ENCODE peak calls at places on chromosomes 12 and 14, in four cellular contexts. One of them, this sample, is unnamed.

GRCh38 chr12:72272731-72273498 is 745 bp downstream of the TRHDE start:
- DNase-seq in PC-3: peak; percentile 21
- DNase-seq in fibroblast of pulmonary artery: peak; percentile 4
- DNase-seq in fibroblast of lung: peak; percentile 70
- DNase-seq in this sample: no peak

GRCh38 chr12:42846782-42847181 is 257.2 kb upstream of the PRICKLE1 start:
- DNase-seq in PC-3: no peak
- DNase-seq in fibroblast of pulmonary artery: peak; percentile 18
- DNase-seq in fibroblast of lung: no peak
- DNase-seq in this sample: peak; percentile 18

GRCh38 chr12:111868676-111869588 is 26.9 kb downstream of the MAPKAPK5 start:
- DNase-seq in PC-3: no peak
- DNase-seq in fibroblast of pulmonary artery: no peak
- DNase-seq in fibroblast of lung: no peak
- DNase-seq in this sample: no peak

GRCh38 chr14:72665259-72665658 is 228.6 kb downstream of the DPF3 start:
- DNase-seq in PC-3: peak; percentile 99
- DNase-seq in fibroblast of pulmonary artery: peak; percentile 97
- DNase-seq in fibroblast of lung: peak; percentile 100
- DNase-seq in this sample: peak; percentile 96

GRCh38 chr14:91417983-91418386 is 365 bp upstream of the CCDC88C start:
- DNase-seq in PC-3: peak; percentile 63
- DNase-seq in fibroblast of pulmonary artery: no peak
- DNase-seq in fibroblast of lung: no peak
- DNase-seq in this sample: no peak

GRCh38 chr12:93784339-93785086 is 107.3 kb downstream of the CRADD start:
- DNase-seq in PC-3: peak; percentile 79
- DNase-seq in fibroblast of pulmonary artery: peak; percentile 70
- DNase-seq in fibroblast of lung: peak; percentile 94
- DNase-seq in this sample: no peak

GRCh38 chr14:61588419-61588901 is 106.9 kb upstream of the HIF1A start:
- DNase-seq in PC-3: no peak
- DNase-seq in fibroblast of pulmonary artery: peak; percentile 62
- DNase-seq in fibroblast of lung: peak; percentile 71
- DNase-seq in this sample: no peak

GRCh38 chr12:106582661-106583577 is at the start of gene RFX4:
- DNase-seq in PC-3: no peak
- DNase-seq in fibroblast of pulmonary artery: no peak
- DNase-seq in fibroblast of lung: no peak
- DNase-seq in this sample: no peak

GRCh38 chr14:70254476-70254961 is 65.8 kb upstream of the SLC8A3 start:
- DNase-seq in PC-3: peak; percentile 55
- DNase-seq in fibroblast of pulmonary artery: peak; percentile 29
- DNase-seq in fibroblast of lung: peak; percentile 40
- DNase-seq in this sample: no peak

GRCh38 chr14:100786131-100786530 is 39.8 kb upstream of the MEG3 start:
- DNase-seq in PC-3: no peak
- DNase-seq in fibroblast of pulmonary artery: peak; percentile 62
- DNase-seq in fibroblast of lung: no peak
- DNase-seq in this sample: no peak

GRCh38 chr12:13981296-13981962 is at the start of gene GRIN2B:
- DNase-seq in PC-3: no peak
- DNase-seq in fibroblast of pulmonary artery: no peak
- DNase-seq in fibroblast of lung: no peak
- DNase-seq in this sample: no peak

GRCh38 chr14:24139272-24139934 is 2.0 kb downstream of the EMC9 start:
- DNase-seq in PC-3: peak; percentile 35
- DNase-seq in fibroblast of pulmonary artery: no peak
- DNase-seq in fibroblast of lung: no peak
- DNase-seq in this sample: no peak

GRCh38 chr14:104687601-104688504 is 1.6 kb upstream of the INF2 start:
- DNase-seq in PC-3: peak; percentile 92
- DNase-seq in fibroblast of pulmonary artery: peak; percentile 65
- DNase-seq in fibroblast of lung: peak; percentile 73
- DNase-seq in this sample: no peak

GRCh38 chr12:1531160-1531653 is 63.2 kb downstream of the FBXL14 start:
- DNase-seq in PC-3: no peak
- DNase-seq in fibroblast of pulmonary artery: no peak
- DNase-seq in fibroblast of lung: no peak
- DNase-seq in this sample: no peak

GRCh38 chr14:31371651-31372050 is 48.7 kb downstream of the HEATR5A start:
- DNase-seq in PC-3: no peak
- DNase-seq in fibroblast of pulmonary artery: no peak
- DNase-seq in fibroblast of lung: no peak
- DNase-seq in this sample: no peak

GRCh38 chr12:47778842-47779241 is 5.8 kb downstream of the SLC48A1 start:
- DNase-seq in PC-3: no peak
- DNase-seq in fibroblast of pulmonary artery: no peak
- DNase-seq in fibroblast of lung: no peak
- DNase-seq in this sample: no peak

GRCh38 chr14:106347890-106348755 is 821.7 kb downstream of the TMEM121 start:
- DNase-seq in PC-3: no peak
- DNase-seq in fibroblast of pulmonary artery: no peak
- DNase-seq in fibroblast of lung: no peak
- DNase-seq in this sample: no peak

GRCh38 chr12:47816646-47817271 is 2.9 kb downstream of the HDAC7 start:
- DNase-seq in PC-3: no peak
- DNase-seq in fibroblast of pulmonary artery: peak; percentile 39
- DNase-seq in fibroblast of lung: no peak
- DNase-seq in this sample: no peak

GRCh38 chr14:106039400-106039799 is 513.0 kb downstream of the TMEM121 start:
- DNase-seq in PC-3: peak; percentile 32
- DNase-seq in fibroblast of pulmonary artery: no peak
- DNase-seq in fibroblast of lung: no peak
- DNase-seq in this sample: no peak

GRCh38 chr12:34292736-34293625 is 270.7 kb downstream of the ALG10 start:
- DNase-seq in PC-3: peak; percentile 32
- DNase-seq in fibroblast of pulmonary artery: no peak
- DNase-seq in fibroblast of lung: no peak
- DNase-seq in this sample: no peak

GRCh38 chr14:45177081-45177480 is 41.4 kb downstream of the FANCM start:
- DNase-seq in PC-3: peak; percentile 76
- DNase-seq in fibroblast of pulmonary artery: peak; percentile 96
- DNase-seq in fibroblast of lung: peak; percentile 72
- DNase-seq in this sample: peak; percentile 77

GRCh38 chr12:77995436-77996167 is 164.9 kb downstream of the NAV3 start:
- DNase-seq in PC-3: peak; percentile 85
- DNase-seq in fibroblast of pulmonary artery: peak; percentile 38
- DNase-seq in fibroblast of lung: peak; percentile 95
- DNase-seq in this sample: peak; percentile 51

GRCh38 chr14:53341324-53341723 is 188.2 kb upstream of the DDHD1 start:
- DNase-seq in PC-3: no peak
- DNase-seq in fibroblast of pulmonary artery: no peak
- DNase-seq in fibroblast of lung: no peak
- DNase-seq in this sample: no peak

GRCh38 chr12:60101715-60102114 is 505.9 kb downstream of the SLC16A7 start:
- DNase-seq in PC-3: peak; percentile 76
- DNase-seq in fibroblast of pulmonary artery: peak; percentile 6
- DNase-seq in fibroblast of lung: peak; percentile 72
- DNase-seq in this sample: peak; percentile 31

GRCh38 chr12:128745772-128746689 is 77.7 kb downstream of the SLC15A4 start:
- DNase-seq in PC-3: no peak
- DNase-seq in fibroblast of pulmonary artery: no peak
- DNase-seq in fibroblast of lung: no peak
- DNase-seq in this sample: no peak

GRCh38 chr14:105021656-105022275 is 883 bp upstream of the CDCA4 start:
- DNase-seq in PC-3: peak; percentile 21
- DNase-seq in fibroblast of pulmonary artery: peak; percentile 37
- DNase-seq in fibroblast of lung: peak; percentile 54
- DNase-seq in this sample: no peak

GRCh38 chr12:40768125-40768864 is 76.1 kb downstream of the CNTN1 start:
- DNase-seq in PC-3: no peak
- DNase-seq in fibroblast of pulmonary artery: no peak
- DNase-seq in fibroblast of lung: no peak
- DNase-seq in this sample: no peak

GRCh38 chr12:62260733-62261683 is 804 bp downstream of the USP15 start:
- DNase-seq in PC-3: peak; percentile 44
- DNase-seq in fibroblast of pulmonary artery: peak; percentile 47
- DNase-seq in fibroblast of lung: peak; percentile 58
- DNase-seq in this sample: no peak

GRCh38 chr14:58171090-58171489 is 19.1 kb upstream of the ARMH4 start:
- DNase-seq in PC-3: peak; percentile 99
- DNase-seq in fibroblast of pulmonary artery: peak; percentile 83
- DNase-seq in fibroblast of lung: peak; percentile 83
- DNase-seq in this sample: peak; percentile 46

GRCh38 chr12:57621497-57622292 is 10.5 kb downstream of the ARHGEF25 start:
- DNase-seq in PC-3: peak; percentile 44
- DNase-seq in fibroblast of pulmonary artery: no peak
- DNase-seq in fibroblast of lung: no peak
- DNase-seq in this sample: no peak

GRCh38 chr14:51653096-51653814 is 1.5 kb downstream of the FRMD6 start:
- DNase-seq in PC-3: peak; percentile 77
- DNase-seq in fibroblast of pulmonary artery: peak; percentile 91
- DNase-seq in fibroblast of lung: peak; percentile 87
- DNase-seq in this sample: no peak

GRCh38 chr14:31197671-31198070 is 9.9 kb downstream of the HECTD1 start:
- DNase-seq in PC-3: no peak
- DNase-seq in fibroblast of pulmonary artery: no peak
- DNase-seq in fibroblast of lung: no peak
- DNase-seq in this sample: no peak

GRCh38 chr12:112013601-112014402 is 576 bp downstream of the ERP29 start:
- DNase-seq in PC-3: peak; percentile 84
- DNase-seq in fibroblast of pulmonary artery: peak; percentile 82
- DNase-seq in fibroblast of lung: peak; percentile 74
- DNase-seq in this sample: peak; percentile 39

GRCh38 chr12:111228916-111229666 is 139.8 kb downstream of the PHETA1 start:
- DNase-seq in PC-3: no peak
- DNase-seq in fibroblast of pulmonary artery: no peak
- DNase-seq in fibroblast of lung: no peak
- DNase-seq in this sample: no peak

GRCh38 chr12:39003541-39004160 is 98.3 kb upstream of the CPNE8 start:
- DNase-seq in PC-3: peak; percentile 17
- DNase-seq in fibroblast of pulmonary artery: no peak
- DNase-seq in fibroblast of lung: no peak
- DNase-seq in this sample: no peak

GRCh38 chr14:103562135-103562384 is 397 bp downstream of the BAG5 start:
- DNase-seq in PC-3: peak; percentile 20
- DNase-seq in fibroblast of pulmonary artery: peak; percentile 56
- DNase-seq in fibroblast of lung: no peak
- DNase-seq in this sample: no peak
- TF ChIP-seq CTCF in PC-3: no peak
- TF ChIP-seq CTCF in fibroblast of pulmonary artery: no peak
- TF ChIP-seq CTCF in fibroblast of lung: no peak
- TF ChIP-seq CTCF in this sample: no peak

DNA sequence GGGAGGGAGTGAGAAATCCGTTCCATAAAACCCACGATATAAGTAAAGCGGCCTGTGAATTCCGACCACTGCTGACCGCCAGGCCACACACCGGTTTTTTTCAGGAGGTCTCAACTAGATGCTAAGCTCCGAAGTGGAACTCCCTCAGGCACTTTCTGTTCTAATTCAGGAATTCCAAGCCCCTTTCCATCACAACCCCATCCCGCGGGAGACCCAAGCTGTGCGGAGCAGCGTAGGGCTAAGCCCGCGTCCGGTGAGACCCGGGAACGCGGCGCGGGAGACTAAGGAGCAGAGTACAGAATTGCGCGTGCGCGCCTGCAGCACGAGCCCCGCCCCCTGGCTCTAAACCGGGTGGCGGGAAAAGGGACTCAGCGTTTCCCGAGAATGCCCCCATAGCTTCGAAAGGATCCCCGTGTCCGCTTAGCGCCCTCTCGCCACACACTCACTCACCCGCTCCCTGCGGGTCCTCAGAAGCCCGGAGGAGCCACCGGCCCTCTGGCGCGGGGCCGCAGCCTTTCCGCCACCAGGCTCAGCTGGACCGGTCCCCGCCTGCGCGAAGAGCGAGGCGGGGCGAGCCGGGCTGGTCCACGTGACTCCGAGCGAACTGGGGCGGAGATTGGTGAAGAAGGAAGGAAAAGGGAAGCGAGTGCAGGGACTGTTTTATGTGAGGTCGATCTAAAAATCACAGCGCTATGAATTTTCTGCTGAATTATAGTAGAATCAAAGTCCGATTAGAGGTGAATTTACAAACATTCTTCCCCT is at the start of gene TIMELESS:
- DNase-seq in PC-3: peak; percentile 89
- DNase-seq in fibroblast of pulmonary artery: peak; percentile 85
- DNase-seq in fibroblast of lung: peak; percentile 82
- DNase-seq in this sample: no peak
- TF ChIP-seq CTCF in PC-3: no peak
- TF ChIP-seq CTCF in fibroblast of pulmonary artery: no peak
- TF ChIP-seq CTCF in fibroblast of lung: no peak
- TF ChIP-seq CTCF in this sample: no peak

GRCh38 chr12:75525263-75525662 is 13.9 kb upstream of the KRR1 start:
- DNase-seq in PC-3: no peak
- DNase-seq in fibroblast of pulmonary artery: no peak
- DNase-seq in fibroblast of lung: no peak
- DNase-seq in this sample: no peak
- TF ChIP-seq CTCF in PC-3: peak; percentile 38
- TF ChIP-seq CTCF in fibroblast of pulmonary artery: peak; percentile 56
- TF ChIP-seq CTCF in fibroblast of lung: peak; percentile 77
- TF ChIP-seq CTCF in this sample: peak; percentile 43

DNA sequence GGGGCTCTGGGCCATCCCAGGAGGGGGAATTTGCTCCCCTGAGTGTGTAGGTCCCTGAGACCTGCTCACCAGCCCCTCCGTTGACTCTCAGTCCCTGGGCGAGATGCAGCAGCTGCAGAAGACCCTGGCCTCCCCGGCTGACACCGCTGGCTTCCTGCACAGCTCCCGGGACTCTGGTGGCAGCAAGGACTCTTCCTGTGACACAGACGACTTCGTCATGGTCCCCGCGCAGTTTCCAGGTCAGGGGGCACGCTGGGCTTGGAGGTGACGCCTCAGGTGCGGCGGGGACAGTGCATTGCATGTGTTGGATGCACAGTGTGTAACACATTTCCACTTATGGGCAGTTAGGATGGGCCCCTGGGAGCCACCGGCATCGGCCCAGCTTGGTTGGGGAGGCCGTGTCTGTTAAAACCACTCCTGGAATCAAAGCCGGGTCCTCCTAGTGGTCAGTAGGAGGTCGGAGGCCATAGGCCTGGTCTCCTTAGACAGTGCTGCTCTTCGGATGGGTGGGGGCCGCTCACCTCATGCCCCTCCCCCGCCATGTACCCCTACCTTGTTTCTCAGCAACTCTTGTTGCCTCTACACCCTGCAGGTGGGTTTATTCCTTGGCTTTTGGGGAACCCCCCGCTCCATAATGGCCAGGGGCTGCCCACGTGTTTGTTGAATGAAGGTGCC is 17.1 kb upstream of the PUS1 start:
- DNase-seq in PC-3: no peak
- DNase-seq in fibroblast of pulmonary artery: no peak
- DNase-seq in fibroblast of lung: no peak
- DNase-seq in this sample: no peak
- TF ChIP-seq CTCF in PC-3: peak; percentile 23
- TF ChIP-seq CTCF in fibroblast of pulmonary artery: no peak
- TF ChIP-seq CTCF in fibroblast of lung: no peak
- TF ChIP-seq CTCF in this sample: no peak

GRCh38 chr14:90301580-90302181 is 30.1 kb downstream of the NRDE2 start:
- DNase-seq in PC-3: peak; percentile 60
- DNase-seq in fibroblast of pulmonary artery: peak; percentile 81
- DNase-seq in fibroblast of lung: peak; percentile 59
- DNase-seq in this sample: peak; percentile 39
- TF ChIP-seq CTCF in PC-3: peak; percentile 66
- TF ChIP-seq CTCF in fibroblast of pulmonary artery: peak; percentile 57
- TF ChIP-seq CTCF in fibroblast of lung: peak; percentile 65
- TF ChIP-seq CTCF in this sample: peak; percentile 51

This sample was measured in AG09309.